ENCODE peak calls at places on chromosomes 5 and 9, in nine cellular contexts. One of them, this sample, is unnamed.

GRCh38 chr5:17802256-17802655 is 168.0 kb downstream of the TAF11L14 start:
- DNase-seq in breast epithelium: no peak
- DNase-seq in GM23338: peak
- DNase-seq in stomach: no peak
- DNase-seq in prostate gland: no peak
- DNase-seq in spleen: no peak
- DNase-seq in HCT116: no peak
- DNase-seq in HepG2: no peak
- DNase-seq in SK-N-MC: no peak
- DNase-seq in this sample: no peak

GRCh38 chr9:89635007-89635742 is 30.4 kb downstream of the GADD45G start:
- DNase-seq in HCT116: no peak
- DNase-seq in HepG2: no peak
- DNase-seq in SK-N-MC: no peak
- DNase-seq in prostate gland: no peak
- DNase-seq in breast epithelium: peak
- DNase-seq in GM23338: no peak
- DNase-seq in spleen: peak
- DNase-seq in stomach: peak
- DNase-seq in this sample: no peak

GRCh38 chr9:27785714-27786100 is 212.4 kb upstream of the C9orf72 start:
- DNase-seq in SK-N-MC: no peak
- DNase-seq in prostate gland: no peak
- DNase-seq in spleen: no peak
- DNase-seq in HCT116: no peak
- DNase-seq in breast epithelium: no peak
- DNase-seq in stomach: no peak
- DNase-seq in HepG2: no peak
- DNase-seq in GM23338: no peak
- DNase-seq in this sample: no peak

GRCh38 chr5:133323464-133323863 is 271.7 kb downstream of the HSPA4 start:
- DNase-seq in spleen: peak
- DNase-seq in SK-N-MC: no peak
- DNase-seq in HCT116: no peak
- DNase-seq in HepG2: no peak
- DNase-seq in GM23338: no peak
- DNase-seq in prostate gland: no peak
- DNase-seq in stomach: no peak
- DNase-seq in breast epithelium: no peak
- DNase-seq in this sample: no peak

GRCh38 chr5:1666812-1667588 is 132.6 kb downstream of the MRPL36 start:
- DNase-seq in prostate gland: peak
- DNase-seq in GM23338: peak
- DNase-seq in HCT116: no peak
- DNase-seq in HepG2: no peak
- DNase-seq in spleen: no peak
- DNase-seq in SK-N-MC: no peak
- DNase-seq in breast epithelium: no peak
- DNase-seq in stomach: peak
- DNase-seq in this sample: no peak

GRCh38 chr5:38540348-38540747 is 16.1 kb downstream of the LIFR start:
- DNase-seq in HCT116: no peak
- DNase-seq in breast epithelium: no peak
- DNase-seq in prostate gland: no peak
- DNase-seq in GM23338: no peak
- DNase-seq in SK-N-MC: no peak
- DNase-seq in spleen: no peak
- DNase-seq in HepG2: no peak
- DNase-seq in stomach: no peak
- DNase-seq in this sample: no peak

GRCh38 chr9:133647765-133648469 is 11.8 kb downstream of the DBH start:
- DNase-seq in GM23338: no peak
- DNase-seq in HCT116: no peak
- DNase-seq in SK-N-MC: no peak
- DNase-seq in spleen: no peak
- DNase-seq in stomach: no peak
- DNase-seq in HepG2: no peak
- DNase-seq in breast epithelium: no peak
- DNase-seq in prostate gland: no peak
- DNase-seq in this sample: no peak

GRCh38 chr9:84024041-84024575 is 43.5 kb downstream of the RMI1 start:
- DNase-seq in spleen: no peak
- DNase-seq in SK-N-MC: no peak
- DNase-seq in stomach: no peak
- DNase-seq in HepG2: no peak
- DNase-seq in GM23338: no peak
- DNase-seq in HCT116: no peak
- DNase-seq in breast epithelium: no peak
- DNase-seq in prostate gland: no peak
- DNase-seq in this sample: no peak

GRCh38 chr5:110846621-110847020 is 107.8 kb downstream of the SLC25A46 start:
- DNase-seq in breast epithelium: no peak
- DNase-seq in HCT116: no peak
- DNase-seq in prostate gland: no peak
- DNase-seq in stomach: no peak
- DNase-seq in HepG2: no peak
- DNase-seq in GM23338: no peak
- DNase-seq in SK-N-MC: no peak
- DNase-seq in spleen: no peak
- DNase-seq in this sample: no peak

GRCh38 chr5:31329722-31330121 is 136.2 kb downstream of the CDH6 start:
- DNase-seq in prostate gland: no peak
- DNase-seq in GM23338: no peak
- DNase-seq in SK-N-MC: no peak
- DNase-seq in stomach: no peak
- DNase-seq in HepG2: no peak
- DNase-seq in breast epithelium: no peak
- DNase-seq in spleen: no peak
- DNase-seq in HCT116: no peak
- DNase-seq in this sample: no peak

GRCh38 chr5:135154961-135155360 is 120.9 kb upstream of the PITX1 start:
- DNase-seq in stomach: no peak
- DNase-seq in HCT116: no peak
- DNase-seq in spleen: no peak
- DNase-seq in GM23338: no peak
- DNase-seq in prostate gland: no peak
- DNase-seq in breast epithelium: no peak
- DNase-seq in HepG2: no peak
- DNase-seq in SK-N-MC: no peak
- DNase-seq in this sample: no peak

GRCh38 chr5:32329395-32329834 is 16.7 kb upstream of the MTMR12 start:
- DNase-seq in HepG2: peak
- DNase-seq in SK-N-MC: no peak
- DNase-seq in spleen: peak
- DNase-seq in prostate gland: peak
- DNase-seq in HCT116: peak
- DNase-seq in GM23338: peak
- DNase-seq in stomach: peak
- DNase-seq in breast epithelium: peak
- DNase-seq in this sample: no peak

GRCh38 chr9:121741198-121741918 is 89.9 kb downstream of the DAB2IP start:
- DNase-seq in SK-N-MC: no peak
- DNase-seq in stomach: peak
- DNase-seq in prostate gland: no peak
- DNase-seq in breast epithelium: no peak
- DNase-seq in HCT116: no peak
- DNase-seq in spleen: no peak
- DNase-seq in HepG2: no peak
- DNase-seq in GM23338: peak
- DNase-seq in this sample: no peak

DNA sequence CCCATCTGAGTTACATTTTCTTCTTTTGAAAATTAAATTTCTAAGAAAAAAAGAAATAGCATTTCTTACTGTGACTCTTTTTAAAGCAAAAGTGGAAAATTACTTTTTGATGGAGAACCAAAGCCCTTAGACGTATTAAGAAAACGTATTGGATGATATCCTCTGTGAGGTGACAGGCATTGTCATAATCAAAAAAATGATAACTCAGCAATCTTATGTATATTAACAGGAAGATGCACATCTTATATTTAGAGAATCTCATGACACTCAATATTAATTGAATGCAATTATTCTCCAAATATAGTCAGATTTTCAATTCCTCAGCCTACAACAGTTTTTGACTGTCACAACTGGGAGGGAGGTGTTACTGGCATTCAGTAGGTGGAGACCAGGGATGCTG is 25.1 kb downstream of the FGF10 start:
- DNase-seq in SK-N-MC: no peak
- DNase-seq in HepG2: no peak
- DNase-seq in prostate gland: no peak
- DNase-seq in spleen: no peak
- DNase-seq in stomach: no peak
- DNase-seq in GM23338: no peak
- DNase-seq in breast epithelium: no peak
- DNase-seq in HCT116: no peak
- DNase-seq in this sample: no peak
- TF ChIP-seq POLR2AphosphoS5 in SK-N-MC: no peak
- TF ChIP-seq POLR2AphosphoS5 in HepG2: no peak
- TF ChIP-seq POLR2AphosphoS5 in prostate gland: no peak
- TF ChIP-seq POLR2AphosphoS5 in spleen: no peak
- TF ChIP-seq POLR2AphosphoS5 in stomach: no peak
- TF ChIP-seq POLR2AphosphoS5 in GM23338: no peak
- TF ChIP-seq POLR2AphosphoS5 in breast epithelium: no peak
- TF ChIP-seq POLR2AphosphoS5 in HCT116: no peak
- TF ChIP-seq POLR2AphosphoS5 in this sample: no peak

DNA sequence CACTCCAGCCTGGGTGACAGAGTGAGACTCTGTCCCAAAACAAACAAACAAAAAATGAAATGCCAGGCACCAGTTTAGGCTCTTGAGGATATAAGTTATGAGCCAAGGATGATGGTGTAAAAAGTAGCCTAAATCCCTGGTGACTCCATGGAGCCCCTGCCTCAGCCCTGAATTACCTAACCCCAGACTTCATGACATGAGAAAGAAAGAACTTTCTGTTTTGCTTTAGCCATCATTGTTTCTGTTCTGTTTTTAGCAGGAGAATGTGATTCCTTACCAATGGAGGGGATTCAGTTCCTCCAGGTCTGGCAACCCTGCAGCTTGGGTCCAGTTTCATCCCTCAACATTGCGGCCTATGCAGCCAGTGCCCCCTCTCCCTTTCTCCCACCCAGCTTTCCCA is 5.7 kb upstream of the SEMA5A start:
- DNase-seq in HCT116: no peak
- DNase-seq in spleen: no peak
- DNase-seq in prostate gland: no peak
- DNase-seq in GM23338: no peak
- DNase-seq in breast epithelium: no peak
- DNase-seq in stomach: no peak
- DNase-seq in HepG2: no peak
- DNase-seq in SK-N-MC: no peak
- DNase-seq in this sample: no peak
- H3K27ac ChIP-seq in HCT116: no peak
- H3K27ac ChIP-seq in spleen: no peak
- H3K27ac ChIP-seq in prostate gland: no peak
- H3K27ac ChIP-seq in GM23338: no peak
- H3K27ac ChIP-seq in breast epithelium: no peak
- H3K27ac ChIP-seq in stomach: no peak
- H3K27ac ChIP-seq in HepG2: no peak
- H3K27ac ChIP-seq in SK-N-MC: no peak
- H3K27ac ChIP-seq in this sample: no peak

GRCh38 chr9:35680331-35681105 is 6.8 kb downstream of the CA9 start:
- DNase-seq in GM23338: peak
- DNase-seq in HCT116: no peak
- DNase-seq in spleen: peak
- DNase-seq in stomach: peak
- DNase-seq in prostate gland: no peak
- DNase-seq in HepG2: no peak
- DNase-seq in SK-N-MC: no peak
- DNase-seq in breast epithelium: no peak
- DNase-seq in this sample: no peak
- TF ChIP-seq POLR2AphosphoS5 in GM23338: no peak
- TF ChIP-seq POLR2AphosphoS5 in HCT116: no peak
- TF ChIP-seq POLR2AphosphoS5 in spleen: peak
- TF ChIP-seq POLR2AphosphoS5 in stomach: no peak
- TF ChIP-seq POLR2AphosphoS5 in prostate gland: no peak
- TF ChIP-seq POLR2AphosphoS5 in HepG2: no peak
- TF ChIP-seq POLR2AphosphoS5 in SK-N-MC: peak
- TF ChIP-seq POLR2AphosphoS5 in breast epithelium: no peak
- TF ChIP-seq POLR2AphosphoS5 in this sample: no peak

GRCh38 chr5:99169309-99169708 is 240.5 kb upstream of the CHD1 start:
- DNase-seq in GM23338: peak
- DNase-seq in spleen: no peak
- DNase-seq in HCT116: peak
- DNase-seq in stomach: no peak
- DNase-seq in SK-N-MC: peak
- DNase-seq in prostate gland: no peak
- DNase-seq in HepG2: no peak
- DNase-seq in breast epithelium: no peak
- DNase-seq in this sample: no peak
- H3K27ac ChIP-seq in GM23338: no peak
- H3K27ac ChIP-seq in spleen: no peak
- H3K27ac ChIP-seq in HCT116: no peak
- H3K27ac ChIP-seq in stomach: no peak
- H3K27ac ChIP-seq in SK-N-MC: no peak
- H3K27ac ChIP-seq in prostate gland: no peak
- H3K27ac ChIP-seq in HepG2: no peak
- H3K27ac ChIP-seq in breast epithelium: no peak
- H3K27ac ChIP-seq in this sample: no peak

GRCh38 chr9:112234779-112235178 is 59.7 kb upstream of the SUSD1 start:
- DNase-seq in HepG2: no peak
- DNase-seq in breast epithelium: no peak
- DNase-seq in SK-N-MC: no peak
- DNase-seq in HCT116: no peak
- DNase-seq in GM23338: no peak
- DNase-seq in spleen: no peak
- DNase-seq in prostate gland: no peak
- DNase-seq in stomach: no peak
- DNase-seq in this sample: no peak

GRCh38 chr9:112239708-112240107 is 64.6 kb upstream of the SUSD1 start:
- DNase-seq in prostate gland: no peak
- DNase-seq in spleen: no peak
- DNase-seq in GM23338: no peak
- DNase-seq in HepG2: no peak
- DNase-seq in SK-N-MC: no peak
- DNase-seq in breast epithelium: no peak
- DNase-seq in stomach: no peak
- DNase-seq in HCT116: no peak
- DNase-seq in this sample: no peak

GRCh38 chr9:112232233-112232632 is 57.1 kb upstream of the SUSD1 start:
- DNase-seq in GM23338: no peak
- DNase-seq in SK-N-MC: no peak
- DNase-seq in HepG2: no peak
- DNase-seq in stomach: no peak
- DNase-seq in HCT116: no peak
- DNase-seq in breast epithelium: no peak
- DNase-seq in prostate gland: no peak
- DNase-seq in spleen: no peak
- DNase-seq in this sample: no peak

GRCh38 chr9:112239284-112239683 is 64.2 kb upstream of the SUSD1 start:
- DNase-seq in spleen: no peak
- DNase-seq in SK-N-MC: no peak
- DNase-seq in stomach: no peak
- DNase-seq in GM23338: peak
- DNase-seq in HCT116: peak
- DNase-seq in breast epithelium: no peak
- DNase-seq in HepG2: no peak
- DNase-seq in prostate gland: no peak
- DNase-seq in this sample: no peak

DNA sequence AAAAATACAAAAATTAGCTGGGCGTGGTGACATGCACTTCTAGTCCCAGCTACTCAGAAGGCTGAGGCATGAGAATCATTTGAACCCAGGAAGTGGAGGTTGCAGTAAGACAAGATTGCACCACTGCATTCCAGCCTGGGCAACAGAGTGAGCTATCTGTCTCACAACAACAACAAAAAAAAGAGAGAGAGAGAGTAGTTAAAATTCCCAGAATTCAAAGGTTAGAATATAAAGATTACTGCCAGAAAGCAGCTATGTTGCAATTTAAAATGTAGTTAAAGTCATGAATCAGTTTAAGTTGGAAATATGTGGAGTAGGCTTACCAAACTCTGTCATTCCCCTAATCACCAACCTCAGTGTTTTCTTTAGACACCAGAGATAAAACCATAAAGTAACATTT is 58.7 kb upstream of the SUSD1 start:
- DNase-seq in spleen: no peak
- DNase-seq in stomach: no peak
- DNase-seq in HCT116: no peak
- DNase-seq in SK-N-MC: no peak
- DNase-seq in GM23338: no peak
- DNase-seq in HepG2: peak
- DNase-seq in breast epithelium: no peak
- DNase-seq in prostate gland: no peak
- DNase-seq in this sample: peak
- TF ChIP-seq POLR2AphosphoS5 in spleen: no peak
- TF ChIP-seq POLR2AphosphoS5 in stomach: no peak
- TF ChIP-seq POLR2AphosphoS5 in HCT116: no peak
- TF ChIP-seq POLR2AphosphoS5 in SK-N-MC: no peak
- TF ChIP-seq POLR2AphosphoS5 in GM23338: no peak
- TF ChIP-seq POLR2AphosphoS5 in HepG2: no peak
- TF ChIP-seq POLR2AphosphoS5 in breast epithelium: no peak
- TF ChIP-seq POLR2AphosphoS5 in prostate gland: no peak
- TF ChIP-seq POLR2AphosphoS5 in this sample: no peak

This sample was measured in HL-60.